ENCODE peak calls at places on chromosomes 2 and 18, in seven cellular contexts. I is fibroblast of mammary gland; F is HCT116; R is CD4-positive, alpha-beta T cell; D is A549; J is fibroblast of pulmonary artery; P is stomach. M is an unnamed sample.
A peak's percentile ranks its signal among the peaks of the same experiment; 100 is the strongest.

GRCh38 chr2:172813314-172813888 is 77.8 kb downstream of the RAPGEF4 start:
- DNase-seq in I (peak; percentile 45), F (no peak), R (no peak), D (peak; percentile 43), J (peak; percentile 69), P (no peak), M (peak; percentile 58)

GRCh38 chr18:12433829-12434540 is 26.3 kb downstream of the PRELID3A start:
- DNase-seq in I (no peak), F (no peak), R (no peak), D (no peak), J (no peak), P (no peak), M (no peak)

GRCh38 chr2:99692785-99693184 is 203.0 kb upstream of the REV1 start:
- DNase-seq in I (no peak), F (no peak), R (no peak), D (no peak), J (no peak), P (no peak), M (no peak)

GRCh38 chr18:28065031-28065792 is 111.7 kb downstream of the CDH2 start:
- DNase-seq in I (peak; percentile 68), F (no peak), R (no peak), D (peak; percentile 90), J (peak; percentile 98), P (no peak), M (peak; percentile 89)

GRCh38 chr2:169047253-169048250 is 16.4 kb upstream of the ABCB11 start:
- DNase-seq in I (no peak), F (no peak), R (no peak), D (no peak), J (no peak), P (no peak), M (no peak)

GRCh38 chr2:127161176-127162136 is 54.5 kb upstream of the BIN1 start:
- DNase-seq in I (no peak), F (no peak), R (no peak), D (no peak), J (no peak), P (no peak), M (no peak)

GRCh38 chr2:119460076-119460475 is 28.4 kb downstream of the TMEM37 start:
- DNase-seq in I (no peak), F (no peak), R (no peak), D (no peak), J (no peak), P (no peak), M (peak; percentile 7)

GRCh38 chr2:224078656-224079055 is 39.6 kb upstream of the SERPINE2 start:
- DNase-seq in I (no peak), F (no peak), R (no peak), D (no peak), J (no peak), P (no peak), M (no peak)

GRCh38 chr2:133581027-133581760 is 12.9 kb upstream of the NCKAP5 start:
- DNase-seq in I (no peak), F (no peak), R (no peak), D (no peak), J (no peak), P (no peak), M (peak; percentile 46)

GRCh38 chr2:634670-635395 is 42.4 kb downstream of the TMEM18 start:
- DNase-seq in I (no peak), F (peak; percentile 31), R (no peak), D (peak; percentile 21), J (no peak), P (no peak), M (no peak)

GRCh38 chr2:58925676-58926081 is 684.6 kb upstream of the FANCL start:
- DNase-seq in I (peak; percentile 83), F (no peak), R (no peak), D (no peak), J (no peak), P (no peak), M (no peak)

GRCh38 chr2:17821535-17822451 is 5.5 kb downstream of the MSGN1 start:
- DNase-seq in I (no peak), F (no peak), R (no peak), D (no peak), J (no peak), P (no peak), M (no peak)

GRCh38 chr2:229586746-229587705 is 127.3 kb downstream of the DNER start:
- DNase-seq in I (peak; percentile 90), F (peak; percentile 76), R (no peak), D (peak; percentile 77), J (peak; percentile 87), P (peak; percentile 75), M (peak; percentile 87)

GRCh38 chr2:204407209-204408070 is 137.8 kb upstream of the PARD3B start:
- DNase-seq in I (no peak), F (no peak), R (no peak), D (peak; percentile 41), J (no peak), P (no peak), M (peak; percentile 3)

GRCh38 chr2:177001334-177001733 is 211.3 kb upstream of the HNRNPA3 start:
- DNase-seq in I (no peak), F (no peak), R (no peak), D (no peak), J (no peak), P (no peak), M (no peak)

GRCh38 chr2:109690822-109691541 is 76.8 kb downstream of the SOWAHC start:
- DNase-seq in I (no peak), F (no peak), R (no peak), D (no peak), J (no peak), P (peak; percentile 58), M (no peak)

GRCh38 chr2:211591456-211591855 is 947.1 kb downstream of the ERBB4 start:
- DNase-seq in I (no peak), F (no peak), R (no peak), D (no peak), J (no peak), P (no peak), M (no peak)

GRCh38 chr18:22816266-22817176 is 116.6 kb upstream of the RBBP8 start:
- DNase-seq in I (no peak), F (no peak), R (no peak), D (no peak), J (no peak), P (no peak), M (no peak)

GRCh38 chr18:72180689-72181088 is 363.5 kb downstream of the CBLN2 start:
- DNase-seq in I (no peak), F (no peak), R (no peak), D (no peak), J (no peak), P (no peak), M (no peak)

GRCh38 chr2:159748089-159748488 is 35.8 kb downstream of the MARCHF7 start:
- DNase-seq in I (no peak), F (no peak), R (no peak), D (no peak), J (no peak), P (no peak), M (no peak)

GRCh38 chr2:52340185-52340584 is 1308.3 kb upstream of the NRXN1 start:
- DNase-seq in I (no peak), F (no peak), R (no peak), D (no peak), J (no peak), P (no peak), M (no peak)

GRCh38 chr2:128746356-128746755 is 427.7 kb upstream of the HS6ST1 start:
- DNase-seq in I (peak; percentile 55), F (no peak), R (no peak), D (no peak), J (peak; percentile 96), P (no peak), M (peak; percentile 90)

GRCh38 chr2:235056768-235057167 is 105.0 kb downstream of the SH3BP4 start:
- DNase-seq in I (no peak), F (no peak), R (no peak), D (no peak), J (no peak), P (no peak), M (no peak)

GRCh38 chr2:86275384-86275799 is 62.0 kb downstream of the REEP1 start:
- DNase-seq in I (no peak), F (no peak), R (no peak), D (no peak), J (no peak), P (no peak), M (no peak)

GRCh38 chr2:241925277-241925676 is 55.7 kb downstream of the RTP5 start:
- DNase-seq in I (no peak), F (no peak), R (no peak), D (no peak), J (no peak), P (peak; percentile 21), M (no peak)

GRCh38 chr2:27020337-27020948 is 12.3 kb upstream of the TMEM214 start:
- DNase-seq in I (peak; percentile 56), F (no peak), R (no peak), D (no peak), J (peak; percentile 56), P (peak; percentile 40), M (no peak)

GRCh38 chr2:237864030-237864931 is 4.9 kb downstream of the RAMP1 start:
- DNase-seq in I (no peak), F (no peak), R (no peak), D (no peak), J (no peak), P (no peak), M (no peak)

GRCh38 chr2:85868837-85869236 is 20.0 kb downstream of the ST3GAL5 start:
- DNase-seq in I (no peak), F (no peak), R (no peak), D (no peak), J (no peak), P (no peak), M (no peak)

GRCh38 chr18:63974991-63975390 is 5.1 kb downstream of the SERPINB8 start:
- DNase-seq in I (peak; percentile 54), F (peak; percentile 21), R (no peak), D (peak; percentile 11), J (peak; percentile 61), P (no peak), M (peak; percentile 65)
- TF ChIP-seq CTCF in I (peak; percentile 38), F (no peak), R (no peak), D (peak; percentile 37), J (peak; percentile 53), P (no peak), M (peak; percentile 38)

GRCh38 chr2:152500336-152500735 is 165.4 kb downstream of the FMNL2 start:
- DNase-seq in I (no peak), F (no peak), R (no peak), D (no peak), J (no peak), P (no peak), M (no peak)
- TF ChIP-seq CTCF in I (no peak), F (no peak), R (no peak), D (no peak), J (no peak), P (no peak), M (no peak)

GRCh38 chr18:46950064-46950656 is 32.8 kb downstream of the KATNAL2 start:
- DNase-seq in I (no peak), F (no peak), R (no peak), D (peak; percentile 9), J (peak; percentile 21), P (no peak), M (peak; percentile 21)
- TF ChIP-seq CTCF in I (peak; percentile 61), F (peak; percentile 40), R (peak; percentile 28), D (peak; percentile 52), J (peak; percentile 47), P (no peak), M (peak; percentile 43)

GRCh38 chr2:161796192-161796591 is 172.0 kb downstream of the SLC4A10 start:
- DNase-seq in I (peak; percentile 63), F (no peak), R (no peak), D (no peak), J (peak; percentile 18), P (no peak), M (peak; percentile 18)
- TF ChIP-seq CTCF in I (no peak), F (no peak), R (no peak), D (no peak), J (no peak), P (no peak), M (no peak)

M was measured in cardiac fibroblast.